ENCODE peak calls at places on chromosome 3, in seven cellular contexts. U is stimulated activated CD4-positive, alpha-beta T cell treated with anti-CD3 and anti-CD28 coated beads, Interleukin-4, amount 100 ng/mL, for 48 hours; M is H7; J is hepatocyte; Y is hypothalamus; V is stimulated activated naive CD8-positive, alpha-beta T cell treated with anti-CD3 and anti-CD28 coated beads, Interleukin-15, Interleukin-2, amounts not matched to agents 100 U/mL and 50 U/mL, for 24 hours; N is ureter. A is an unnamed sample.
A peak's percentile ranks its signal among the peaks of the same experiment; 100 is the strongest.

GRCh38 chr3:173938159-173938558 is 540.6 kb downstream of the NLGN1 start:
- DNase-seq in M (no peak), Y (no peak), U (no peak), J (peak; percentile 48), V (no peak), N (no peak), A (no peak)

GRCh38 chr3:138378331-138378730 is 30.0 kb downstream of the MRAS start:
- DNase-seq in J (no peak), Y (no peak), N (no peak), M (no peak), U (no peak), V (no peak), A (no peak)

GRCh38 chr3:170038434-170039110 is 777 bp downstream of the GPR160 start:
- DNase-seq in Y (no peak), N (peak; percentile 61), U (no peak), M (peak; percentile 81), J (peak; percentile 65), V (peak; percentile 23), A (peak; percentile 61)

GRCh38 chr3:124785966-124786365 is 55.7 kb downstream of the UMPS start:
- DNase-seq in N (no peak), Y (no peak), U (no peak), M (no peak), J (no peak), V (no peak), A (no peak)

GRCh38 chr3:190127797-190128196 is 7.1 kb upstream of the P3H2 start:
- DNase-seq in U (no peak), V (no peak), J (no peak), Y (no peak), M (no peak), N (no peak), A (peak; percentile 57)

GRCh38 chr3:38165722-38166387 is 518 bp downstream of the OXSR1 start:
- DNase-seq in J (peak; percentile 75), U (no peak), V (no peak), Y (no peak), N (peak; percentile 71), M (peak; percentile 30), A (no peak)

GRCh38 chr3:153052096-153052460 is 109.9 kb upstream of the RAP2B start:
- DNase-seq in M (no peak), J (peak; percentile 74), U (no peak), N (peak; percentile 46), Y (no peak), V (no peak), A (peak; percentile 96)

GRCh38 chr3:115581347-115582135 is 41.8 kb upstream of the GAP43 start:
- DNase-seq in U (no peak), N (no peak), J (peak; percentile 43), V (no peak), M (no peak), Y (no peak), A (peak; percentile 64)

GRCh38 chr3:25508901-25509300 is 80.8 kb downstream of the RARB start:
- DNase-seq in Y (no peak), V (no peak), N (no peak), U (no peak), J (no peak), M (no peak), A (no peak)

GRCh38 chr3:51280171-51280570 is 104.9 kb upstream of the MANF start:
- DNase-seq in J (no peak), N (no peak), U (no peak), M (no peak), Y (peak; percentile 7), V (no peak), A (no peak)

GRCh38 chr3:65597225-65597951 is 441.3 kb downstream of the MAGI1 start:
- DNase-seq in M (peak; percentile 79), U (no peak), V (no peak), Y (peak; percentile 58), J (peak; percentile 42), N (no peak), A (peak; percentile 98)

GRCh38 chr3:123672429-123673146 is 87.7 kb upstream of the HACD2 start:
- DNase-seq in N (no peak), V (no peak), Y (no peak), M (no peak), U (no peak), J (no peak), A (no peak)

A was measured in islet precursor cell.